ENCODE peak calls at places on chromosome X, in nine cellular contexts. One of them, this sample, is unnamed.

GRCh38 chrX:2261838-2262678 is 238.7 kb downstream of the DHRSX start:
- DNase-seq in islet precursor cell: no peak
- DNase-seq in fibroblast of mammary gland: no peak
- DNase-seq in GM06990: no peak
- DNase-seq in gastrocnemius medialis: no peak
- DNase-seq in NCI-H187: no peak
- DNase-seq in progenitor cell of endocrine pancreas: no peak
- DNase-seq in GDM1: no peak
- DNase-seq in mesothelial cell of epicardium: no peak
- DNase-seq in this sample: no peak

GRCh38 chrX:45143455-45143854 is 57.2 kb downstream of the DIPK2B start:
- DNase-seq in islet precursor cell: no peak
- DNase-seq in fibroblast of mammary gland: no peak
- DNase-seq in GM06990: no peak
- DNase-seq in gastrocnemius medialis: no peak
- DNase-seq in NCI-H187: no peak
- DNase-seq in progenitor cell of endocrine pancreas: no peak
- DNase-seq in GDM1: no peak
- DNase-seq in mesothelial cell of epicardium: no peak
- DNase-seq in this sample: no peak

GRCh38 chrX:57951666-57952319 is 41.5 kb upstream of the ZXDA start:
- DNase-seq in islet precursor cell: no peak
- DNase-seq in fibroblast of mammary gland: no peak
- DNase-seq in GM06990: no peak
- DNase-seq in gastrocnemius medialis: peak; percentile 5
- DNase-seq in NCI-H187: no peak
- DNase-seq in progenitor cell of endocrine pancreas: no peak
- DNase-seq in GDM1: no peak
- DNase-seq in mesothelial cell of epicardium: no peak
- DNase-seq in this sample: no peak

GRCh38 chrX:136781180-136781797 is 557 bp upstream of the ARHGEF6 start:
- DNase-seq in islet precursor cell: no peak
- DNase-seq in fibroblast of mammary gland: peak; percentile 22
- DNase-seq in GM06990: no peak
- DNase-seq in gastrocnemius medialis: no peak
- DNase-seq in NCI-H187: no peak
- DNase-seq in progenitor cell of endocrine pancreas: no peak
- DNase-seq in GDM1: peak; percentile 44
- DNase-seq in mesothelial cell of epicardium: no peak
- DNase-seq in this sample: no peak

GRCh38 chrX:101986571-101986970 is 54.7 kb upstream of the ZMAT1 start:
- DNase-seq in islet precursor cell: no peak
- DNase-seq in fibroblast of mammary gland: no peak
- DNase-seq in GM06990: no peak
- DNase-seq in gastrocnemius medialis: no peak
- DNase-seq in NCI-H187: no peak
- DNase-seq in progenitor cell of endocrine pancreas: no peak
- DNase-seq in GDM1: no peak
- DNase-seq in mesothelial cell of epicardium: no peak
- DNase-seq in this sample: no peak

GRCh38 chrX:47078129-47079043 is at the start of gene RGN:
- DNase-seq in islet precursor cell: peak; percentile 60
- DNase-seq in fibroblast of mammary gland: no peak
- DNase-seq in GM06990: no peak
- DNase-seq in gastrocnemius medialis: no peak
- DNase-seq in NCI-H187: no peak
- DNase-seq in progenitor cell of endocrine pancreas: peak; percentile 10
- DNase-seq in GDM1: no peak
- DNase-seq in mesothelial cell of epicardium: no peak
- DNase-seq in this sample: no peak

GRCh38 chrX:109393859-109394258 is 88.0 kb downstream of the GUCY2F start:
- DNase-seq in islet precursor cell: peak; percentile 61
- DNase-seq in fibroblast of mammary gland: peak; percentile 6
- DNase-seq in GM06990: no peak
- DNase-seq in gastrocnemius medialis: no peak
- DNase-seq in NCI-H187: no peak
- DNase-seq in progenitor cell of endocrine pancreas: no peak
- DNase-seq in GDM1: no peak
- DNase-seq in mesothelial cell of epicardium: no peak
- DNase-seq in this sample: no peak

GRCh38 chrX:111365770-111366325 is 46.1 kb downstream of the DCX start:
- DNase-seq in islet precursor cell: no peak
- DNase-seq in fibroblast of mammary gland: no peak
- DNase-seq in GM06990: no peak
- DNase-seq in gastrocnemius medialis: no peak
- DNase-seq in NCI-H187: no peak
- DNase-seq in progenitor cell of endocrine pancreas: no peak
- DNase-seq in GDM1: no peak
- DNase-seq in mesothelial cell of epicardium: no peak
- DNase-seq in this sample: no peak

GRCh38 chrX:637660-638481 is 7.3 kb downstream of the SHOX start:
- DNase-seq in islet precursor cell: no peak
- DNase-seq in fibroblast of mammary gland: no peak
- DNase-seq in GM06990: no peak
- DNase-seq in gastrocnemius medialis: no peak
- DNase-seq in NCI-H187: no peak
- DNase-seq in progenitor cell of endocrine pancreas: no peak
- DNase-seq in GDM1: no peak
- DNase-seq in mesothelial cell of epicardium: no peak
- DNase-seq in this sample: no peak

This sample was measured in right atrium auricular region.